ENCODE peak calls at places on chromosome 14, in eight cellular contexts. R, D, I, U, S, M, A and W are unnamed samples.

GRCh38 chr14:51726166-51726899 is 74.6 kb downstream of the FRMD6 start:
- DNase-seq in S (no peak), M (peak), D (peak), R (peak), I (peak), U (no peak), A (no peak), W (no peak)

GRCh38 chr14:92314182-92314581 is 8.8 kb upstream of the SLC24A4 start:
- DNase-seq in A (no peak), I (no peak), D (peak), R (no peak), U (no peak), M (no peak), S (no peak), W (no peak)

GRCh38 chr14:35556548-35556947 is 22.6 kb downstream of the INSM2 start:
- DNase-seq in U (no peak), I (no peak), A (no peak), M (no peak), S (no peak), D (no peak), R (peak), W (no peak)

GRCh38 chr14:20976291-20976690 is 13.5 kb upstream of the METTL17 start:
- DNase-seq in A (no peak), M (no peak), S (no peak), D (no peak), R (no peak), I (no peak), U (no peak), W (no peak)

GRCh38 chr14:95097385-95097784 is 59.9 kb downstream of the DICER1 start:
- DNase-seq in R (peak), A (no peak), U (no peak), M (peak), D (no peak), I (peak), S (no peak), W (no peak)

GRCh38 chr14:100108042-100108825 is 43.0 kb downstream of the EVL start:
- DNase-seq in D (peak), A (peak), U (peak), S (peak), I (peak), M (peak), R (peak), W (peak)

GRCh38 chr14:99579903-99580570 is 24.0 kb downstream of the CCDC85C start:
- DNase-seq in U (peak), R (peak), D (no peak), I (peak), S (peak), M (no peak), A (peak), W (no peak)

GRCh38 chr14:30655124-30655523 is 33.0 kb downstream of the SCFD1 start:
- DNase-seq in I (peak), S (no peak), D (peak), R (no peak), U (no peak), M (peak), A (no peak), W (no peak)

GRCh38 chr14:104150201-104151027 is 12.0 kb downstream of the KIF26A start:
- DNase-seq in U (no peak), D (peak), S (no peak), A (no peak), I (no peak), M (peak), R (no peak), W (no peak)

GRCh38 chr14:23055147-23055550 is 2.2 kb downstream of the CDH24 start:
- DNase-seq in U (no peak), R (no peak), M (no peak), I (no peak), D (no peak), A (no peak), S (no peak), W (no peak)

GRCh38 chr14:53432378-53432802 is 279.3 kb upstream of the DDHD1 start:
- DNase-seq in M (peak), A (peak), U (no peak), S (peak), D (peak), I (peak), R (peak), W (no peak)

GRCh38 chr14:88323520-88324199 is 591 bp upstream of the KCNK10 start:
- DNase-seq in D (peak), A (no peak), M (peak), I (peak), S (no peak), U (no peak), R (no peak), W (peak)

GRCh38 chr14:95302667-95303066 is 17.0 kb downstream of the CLMN start:
- DNase-seq in R (no peak), I (no peak), U (no peak), D (no peak), M (no peak), S (no peak), A (no peak), W (no peak)

GRCh38 chr14:64196668-64197411 is 97.3 kb downstream of the ESR2 start:
- DNase-seq in M (peak), U (no peak), I (peak), S (no peak), D (peak), A (no peak), R (peak), W (peak)

GRCh38 chr14:49420201-49420600 is 166.0 kb downstream of the RPS29 start:
- DNase-seq in R (no peak), S (no peak), D (no peak), A (no peak), I (no peak), M (no peak), U (no peak), W (no peak)

GRCh38 chr14:38867561-38868150 is 235.4 kb downstream of the SEC23A start:
- DNase-seq in U (peak), M (peak), S (peak), I (peak), D (peak), A (peak), R (peak), W (peak)

GRCh38 chr14:69398818-69399210 is 322 bp downstream of the SLC39A9 start:
- DNase-seq in A (no peak), R (no peak), U (no peak), I (no peak), D (no peak), S (no peak), M (no peak), W (no peak)
- TF ChIP-seq CTCF in A (no peak), R (no peak), U (no peak), I (no peak), D (no peak), S (no peak), M (no peak), W (no peak)

DNA sequence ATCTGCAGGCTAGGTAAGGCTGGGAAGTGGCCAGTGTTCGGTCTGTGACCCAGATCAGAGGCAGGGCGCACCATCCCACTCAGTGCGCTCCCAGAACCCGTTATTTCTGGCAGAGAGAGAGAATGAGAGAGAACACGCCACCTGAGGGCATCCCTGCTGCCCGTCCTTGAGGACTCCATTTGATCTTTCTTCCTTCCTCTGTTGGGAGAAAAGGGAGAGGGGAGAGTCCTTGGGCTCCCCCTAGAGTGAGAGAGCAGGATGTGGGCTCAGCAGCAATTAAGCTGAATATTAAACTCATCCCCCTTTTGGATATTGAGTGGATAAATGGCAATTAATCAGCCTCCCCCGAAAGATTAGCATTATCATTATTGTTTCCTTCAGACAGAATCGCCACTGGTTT is 70.6 kb downstream of the IFT43 start:
- DNase-seq in R (no peak), S (peak), M (peak), D (peak), A (no peak), U (no peak), I (peak), W (no peak)
- TF ChIP-seq CTCF in R (peak), S (peak), M (peak), D (peak), A (peak), U (peak), I (peak), W (peak)

DNA sequence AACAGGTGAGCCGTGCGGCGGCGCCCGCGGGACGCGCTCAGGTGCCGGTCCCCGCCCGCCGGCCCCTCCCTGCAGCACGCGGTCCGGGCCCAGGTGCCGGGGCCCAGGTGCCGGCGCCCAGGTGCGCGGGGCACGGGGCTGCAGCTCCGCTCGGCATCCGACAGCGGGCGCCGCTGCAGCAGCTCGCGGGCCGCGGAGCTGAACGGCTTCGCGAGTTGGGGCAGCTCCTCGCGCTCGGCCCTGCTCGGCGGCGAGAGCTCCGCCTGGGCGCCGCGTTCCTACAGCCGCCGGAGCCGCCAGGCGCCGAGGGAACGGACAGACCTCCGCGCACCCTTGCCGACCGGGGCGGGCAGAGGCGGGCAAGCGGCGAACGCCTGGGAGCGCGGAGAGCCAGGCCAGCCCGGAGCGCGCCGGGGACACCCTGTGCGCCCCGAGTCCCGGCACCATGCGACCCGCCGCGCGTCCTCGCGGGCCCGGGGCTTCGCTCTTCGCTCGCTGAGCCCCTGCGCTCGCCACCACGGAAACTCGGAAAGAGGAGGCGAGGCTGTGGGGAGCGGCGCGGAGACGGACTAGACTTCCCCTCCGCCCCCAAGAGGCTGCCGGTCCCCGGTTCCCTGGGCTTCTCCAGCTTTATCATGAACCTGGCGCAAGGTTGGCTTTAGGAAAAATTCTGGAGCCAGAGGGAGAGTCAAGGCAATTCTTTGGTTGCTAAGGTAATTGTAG is at the start of gene RGS6:
- DNase-seq in A (peak), D (no peak), S (no peak), M (peak), R (no peak), U (no peak), I (no peak), W (peak)
- TF ChIP-seq CTCF in A (peak), D (no peak), S (peak), M (no peak), R (no peak), U (no peak), I (no peak), W (peak)

GRCh38 chr14:54877703-54878021 is 25.0 kb downstream of the GCH1 start:
- DNase-seq in D (no peak), R (no peak), U (no peak), I (no peak), S (no peak), M (no peak), A (no peak), W (no peak)

GRCh38 chr14:54882521-54882920 is 20.1 kb downstream of the GCH1 start:
- DNase-seq in A (no peak), M (peak), R (peak), D (no peak), I (no peak), U (no peak), S (no peak), W (no peak)

GRCh38 chr14:54877015-54877702 is 25.5 kb downstream of the GCH1 start:
- DNase-seq in D (peak), U (no peak), S (no peak), M (peak), I (peak), R (peak), A (no peak), W (no peak)

GRCh38 chr14:54881761-54882401 is 20.7 kb downstream of the GCH1 start:
- DNase-seq in U (no peak), M (peak), I (peak), R (peak), A (no peak), S (no peak), D (peak), W (no peak)

GRCh38 chr14:54881235-54881760 is 21.3 kb downstream of the GCH1 start:
- DNase-seq in S (no peak), U (no peak), I (peak), D (peak), M (peak), A (peak), R (peak), W (no peak)
- TF ChIP-seq CTCF in S (no peak), U (no peak), I (no peak), D (no peak), M (peak), A (no peak), R (no peak), W (no peak)

DNA sequence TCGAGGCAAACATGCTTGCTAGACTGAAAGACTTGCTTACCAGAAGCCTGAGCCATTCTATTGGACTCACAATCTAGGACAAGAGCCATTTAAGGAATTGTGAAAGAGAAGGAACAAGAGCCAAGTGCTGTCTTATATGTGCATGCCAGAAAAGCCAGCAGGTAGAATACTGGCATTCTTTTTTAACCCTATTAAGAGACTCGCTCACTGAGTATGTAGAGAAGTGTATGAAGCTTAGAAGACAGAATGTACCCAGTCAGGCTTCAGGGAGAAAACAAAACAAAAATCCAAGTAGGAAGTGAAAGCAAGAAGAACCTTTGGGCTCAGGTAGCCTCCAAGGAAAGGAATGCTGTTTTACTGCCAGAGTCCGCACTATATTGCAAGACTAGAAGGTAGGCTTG is 65.9 kb downstream of the DCAF5 start:
- DNase-seq in S (no peak), U (peak), M (peak), R (peak), A (peak), D (peak), I (peak), W (no peak)
- TF ChIP-seq CTCF in S (no peak), U (no peak), M (no peak), R (no peak), A (no peak), D (no peak), I (no peak), W (no peak)

DNA sequence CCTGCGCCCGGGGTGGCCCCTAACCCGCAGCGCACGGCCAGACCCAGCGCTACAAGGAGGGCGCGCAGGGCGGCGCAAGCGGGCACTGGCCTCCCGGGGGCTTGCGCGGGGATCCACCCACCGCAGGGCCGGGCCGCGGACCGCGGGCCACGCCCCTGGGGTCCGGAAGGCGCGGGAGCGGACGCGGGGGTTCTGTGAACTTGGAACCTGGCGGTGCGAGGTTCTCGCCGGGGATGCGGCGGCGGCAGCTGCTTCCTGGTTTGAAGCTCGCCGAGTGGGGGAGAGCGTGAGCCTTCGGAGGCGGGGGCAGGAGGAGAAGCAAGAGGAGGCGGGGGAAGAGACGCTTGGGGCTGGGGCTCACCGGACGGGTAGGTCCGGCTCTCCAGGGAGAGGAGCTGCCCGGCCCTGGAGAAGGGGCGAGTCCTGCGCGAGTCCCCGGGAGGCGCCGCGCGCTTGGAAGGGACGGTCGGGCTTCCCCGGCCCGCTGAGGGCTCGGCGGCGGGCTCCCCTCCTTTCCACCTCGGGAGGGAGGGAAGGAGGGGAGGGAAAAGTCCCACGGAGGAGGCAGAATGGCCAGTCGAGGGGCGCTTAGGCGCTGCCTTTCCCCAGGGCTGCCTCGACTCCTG is at the start of gene PRKCH:
- DNase-seq in I (peak), U (peak), M (peak), S (peak), D (peak), A (peak), R (peak), W (peak)
- TF ChIP-seq CTCF in I (no peak), U (peak), M (peak), S (peak), D (no peak), A (peak), R (no peak), W (peak)